ENCODE peak calls at places on chromosomes 7 and 10, in eight cellular contexts. A is foreskin fibroblast; N is tibial artery; S is fibroblast of the conjunctiva; C is nephron progenitor cell; X is activated CD4-positive, alpha-beta T cell treated with anti-CD3 and anti-CD28 coated beads for 4 hours; Q is endothelial cell of umbilical vein; I is IMR-90. R is an unnamed sample.

GRCh38 chr7:48537561-48537960 is 366.3 kb downstream of the ABCA13 start:
- DNase-seq in A (no peak), N (no peak), S (no peak), C (no peak), X (no peak), Q (no peak), I (no peak), R (no peak)

GRCh38 chr7:114942443-114943175 is 20.7 kb downstream of the MDFIC start:
- DNase-seq in A (no peak), N (no peak), S (no peak), C (no peak), X (no peak), Q (no peak), I (no peak), R (no peak)

GRCh38 chr7:45601094-45601493 is 26.9 kb downstream of the ADCY1 start:
- DNase-seq in A (no peak), N (no peak), S (no peak), C (no peak), X (no peak), Q (no peak), I (no peak), R (no peak)

GRCh38 chr10:123621910-123622309 is 44.2 kb upstream of the GPR26 start:
- DNase-seq in A (no peak), N (no peak), S (no peak), C (no peak), X (no peak), Q (no peak), I (no peak), R (no peak)

GRCh38 chr7:141949068-141949467 is 2.3 kb upstream of the CLEC5A start:
- DNase-seq in A (no peak), N (no peak), S (no peak), C (no peak), X (no peak), Q (no peak), I (no peak), R (no peak)

GRCh38 chr7:74057216-74057925 is 26.2 kb upstream of the LIMK1 start:
- DNase-seq in A (no peak), N (no peak), S (no peak), C (no peak), X (no peak), Q (no peak), I (no peak), R (no peak)

GRCh38 chr7:43105521-43106120 is 6.8 kb upstream of the HECW1 start:
- DNase-seq in A (peak), N (no peak), S (no peak), C (no peak), X (no peak), Q (no peak), I (peak), R (no peak)

GRCh38 chr10:35335718-35336083 is 608 bp upstream of the CCNY start:
- DNase-seq in A (peak), N (peak), S (no peak), C (no peak), X (peak), Q (no peak), I (no peak), R (no peak)

GRCh38 chr7:90401989-90402388 is 1.3 kb upstream of the CLDN12 start:
- DNase-seq in A (peak), N (no peak), S (no peak), C (no peak), X (no peak), Q (peak), I (peak), R (no peak)

GRCh38 chr7:131327049-131327625 is 539 bp upstream of the MKLN1 start:
- DNase-seq in A (peak), N (peak), S (peak), C (no peak), X (no peak), Q (peak), I (peak), R (no peak)

GRCh38 chr7:28106316-28106957 is 74.2 kb downstream of the JAZF1 start:
- DNase-seq in A (peak), N (no peak), S (no peak), C (no peak), X (no peak), Q (no peak), I (peak), R (peak)

GRCh38 chr7:159105066-159105780 is 39.4 kb downstream of the VIPR2 start:
- DNase-seq in A (no peak), N (no peak), S (no peak), C (no peak), X (no peak), Q (no peak), I (no peak), R (no peak)

GRCh38 chr7:157989611-157990010 is 598.0 kb downstream of the PTPRN2 start:
- DNase-seq in A (no peak), N (no peak), S (no peak), C (no peak), X (no peak), Q (no peak), I (no peak), R (no peak)

R was measured in AG04450.